ENCODE peak calls at places on chromosomes 5 and 9, in nine cellular contexts. One of them, this sample, is unnamed.

GRCh38 chr5:139668064-139668880 is 20.1 kb downstream of the CXXC5 start:
- DNase-seq in OCI-LY7: peak; percentile 56
- DNase-seq in H9: no peak
- DNase-seq in PC-3: peak; percentile 43
- DNase-seq in neuronal stem cell: no peak
- DNase-seq in fibroblast of lung: peak; percentile 42
- DNase-seq in GM23248: peak; percentile 72
- DNase-seq in SK-N-SH: peak; percentile 91
- DNase-seq in GM23338: peak; percentile 82
- DNase-seq in this sample: peak; percentile 77

GRCh38 chr9:76562511-76562911 is 103.5 kb downstream of the GCNT1 start:
- DNase-seq in OCI-LY7: no peak
- DNase-seq in H9: no peak
- DNase-seq in PC-3: peak; percentile 1
- DNase-seq in neuronal stem cell: no peak
- DNase-seq in fibroblast of lung: peak; percentile 67
- DNase-seq in GM23248: peak; percentile 90
- DNase-seq in SK-N-SH: no peak
- DNase-seq in GM23338: no peak
- DNase-seq in this sample: peak; percentile 40

GRCh38 chr5:107337281-107337680 is 333.5 kb downstream of the EFNA5 start:
- DNase-seq in OCI-LY7: no peak
- DNase-seq in H9: no peak
- DNase-seq in PC-3: peak; percentile 85
- DNase-seq in neuronal stem cell: no peak
- DNase-seq in fibroblast of lung: no peak
- DNase-seq in GM23248: peak; percentile 1
- DNase-seq in SK-N-SH: no peak
- DNase-seq in GM23338: no peak
- DNase-seq in this sample: no peak

GRCh38 chr5:151139015-151139414 is 18.6 kb downstream of the ANXA6 start:
- DNase-seq in OCI-LY7: no peak
- DNase-seq in H9: no peak
- DNase-seq in PC-3: no peak
- DNase-seq in neuronal stem cell: no peak
- DNase-seq in fibroblast of lung: no peak
- DNase-seq in GM23248: no peak
- DNase-seq in SK-N-SH: no peak
- DNase-seq in GM23338: no peak
- DNase-seq in this sample: no peak

GRCh38 chr9:92737611-92738299 is 26.9 kb downstream of the BICD2 start:
- DNase-seq in OCI-LY7: no peak
- DNase-seq in H9: no peak
- DNase-seq in PC-3: no peak
- DNase-seq in neuronal stem cell: no peak
- DNase-seq in fibroblast of lung: no peak
- DNase-seq in GM23248: no peak
- DNase-seq in SK-N-SH: no peak
- DNase-seq in GM23338: no peak
- DNase-seq in this sample: peak; percentile 78

GRCh38 chr9:108443741-108444140 is 412.0 kb downstream of the ACTL7B start:
- DNase-seq in OCI-LY7: no peak
- DNase-seq in H9: no peak
- DNase-seq in PC-3: peak; percentile 81
- DNase-seq in neuronal stem cell: no peak
- DNase-seq in fibroblast of lung: peak; percentile 47
- DNase-seq in GM23248: peak; percentile 88
- DNase-seq in SK-N-SH: no peak
- DNase-seq in GM23338: no peak
- DNase-seq in this sample: no peak

GRCh38 chr5:5645891-5646290 is 223.4 kb downstream of the ICE1 start:
- DNase-seq in OCI-LY7: no peak
- DNase-seq in H9: no peak
- DNase-seq in PC-3: peak; percentile 75
- DNase-seq in neuronal stem cell: no peak
- DNase-seq in fibroblast of lung: no peak
- DNase-seq in GM23248: no peak
- DNase-seq in SK-N-SH: no peak
- DNase-seq in GM23338: no peak
- DNase-seq in this sample: no peak

GRCh38 chr5:31361906-31362900 is 168.7 kb downstream of the CDH6 start:
- DNase-seq in OCI-LY7: no peak
- DNase-seq in H9: no peak
- DNase-seq in PC-3: no peak
- DNase-seq in neuronal stem cell: no peak
- DNase-seq in fibroblast of lung: no peak
- DNase-seq in GM23248: peak; percentile 68
- DNase-seq in SK-N-SH: no peak
- DNase-seq in GM23338: peak; percentile 72
- DNase-seq in this sample: no peak

GRCh38 chr9:23621166-23621565 is 204.9 kb downstream of the ELAVL2 start:
- DNase-seq in OCI-LY7: no peak
- DNase-seq in H9: no peak
- DNase-seq in PC-3: peak; percentile 92
- DNase-seq in neuronal stem cell: no peak
- DNase-seq in fibroblast of lung: no peak
- DNase-seq in GM23248: no peak
- DNase-seq in SK-N-SH: no peak
- DNase-seq in GM23338: no peak
- DNase-seq in this sample: no peak

GRCh38 chr5:37886207-37886905 is 46.5 kb upstream of the GDNF start:
- DNase-seq in OCI-LY7: no peak
- DNase-seq in H9: no peak
- DNase-seq in PC-3: no peak
- DNase-seq in neuronal stem cell: peak; percentile 17
- DNase-seq in fibroblast of lung: no peak
- DNase-seq in GM23248: no peak
- DNase-seq in SK-N-SH: peak; percentile 8
- DNase-seq in GM23338: no peak
- DNase-seq in this sample: no peak

GRCh38 chr9:71675129-71675856 is 93.0 kb downstream of the CEMIP2 start:
- DNase-seq in OCI-LY7: no peak
- DNase-seq in H9: no peak
- DNase-seq in PC-3: no peak
- DNase-seq in neuronal stem cell: no peak
- DNase-seq in fibroblast of lung: no peak
- DNase-seq in GM23248: no peak
- DNase-seq in SK-N-SH: no peak
- DNase-seq in GM23338: no peak
- DNase-seq in this sample: no peak

GRCh38 chr9:99626424-99626823 is 195.3 kb upstream of the NR4A3 start:
- DNase-seq in OCI-LY7: no peak
- DNase-seq in H9: no peak
- DNase-seq in PC-3: no peak
- DNase-seq in neuronal stem cell: no peak
- DNase-seq in fibroblast of lung: no peak
- DNase-seq in GM23248: no peak
- DNase-seq in SK-N-SH: no peak
- DNase-seq in GM23338: no peak
- DNase-seq in this sample: no peak

GRCh38 chr9:129352157-129352870 is 174.3 kb upstream of the IER5L start:
- DNase-seq in OCI-LY7: no peak
- DNase-seq in H9: peak; percentile 92
- DNase-seq in PC-3: no peak
- DNase-seq in neuronal stem cell: peak; percentile 80
- DNase-seq in fibroblast of lung: no peak
- DNase-seq in GM23248: no peak
- DNase-seq in SK-N-SH: peak; percentile 95
- DNase-seq in GM23338: peak; percentile 88
- DNase-seq in this sample: no peak

DNA sequence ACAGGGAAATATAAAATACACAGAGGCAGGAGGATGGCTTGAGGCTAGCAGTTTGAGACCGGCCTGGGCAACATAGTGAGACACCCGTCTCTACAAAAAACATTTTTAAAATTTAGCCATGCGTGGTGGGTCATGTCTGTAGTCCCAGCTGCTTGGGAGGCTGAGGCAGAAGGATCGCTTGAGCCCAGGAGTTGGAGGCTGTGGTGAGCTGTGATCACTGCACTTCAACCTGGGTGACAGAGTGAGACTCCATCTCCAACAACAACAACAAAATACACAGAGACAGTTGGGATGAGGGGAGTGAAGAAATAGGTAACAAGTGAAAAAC is 55.1 kb downstream of the SUSD1 start:
- DNase-seq in OCI-LY7: no peak
- DNase-seq in H9: no peak
- DNase-seq in PC-3: no peak
- DNase-seq in neuronal stem cell: no peak
- DNase-seq in fibroblast of lung: no peak
- DNase-seq in GM23248: no peak
- DNase-seq in SK-N-SH: no peak
- DNase-seq in GM23338: no peak
- DNase-seq in this sample: no peak
- H2AFZ ChIP-seq in OCI-LY7: no peak overlapping the region
- H2AFZ ChIP-seq in H9: no peak overlapping the region
- H2AFZ ChIP-seq in PC-3: no peak overlapping the region
- H2AFZ ChIP-seq in neuronal stem cell: no peak overlapping the region
- H2AFZ ChIP-seq in fibroblast of lung: no peak overlapping the region
- H2AFZ ChIP-seq in GM23248: no peak overlapping the region
- H2AFZ ChIP-seq in SK-N-SH: no peak overlapping the region
- H2AFZ ChIP-seq in GM23338: no peak overlapping the region
- H2AFZ ChIP-seq in this sample: no peak overlapping the region

DNA sequence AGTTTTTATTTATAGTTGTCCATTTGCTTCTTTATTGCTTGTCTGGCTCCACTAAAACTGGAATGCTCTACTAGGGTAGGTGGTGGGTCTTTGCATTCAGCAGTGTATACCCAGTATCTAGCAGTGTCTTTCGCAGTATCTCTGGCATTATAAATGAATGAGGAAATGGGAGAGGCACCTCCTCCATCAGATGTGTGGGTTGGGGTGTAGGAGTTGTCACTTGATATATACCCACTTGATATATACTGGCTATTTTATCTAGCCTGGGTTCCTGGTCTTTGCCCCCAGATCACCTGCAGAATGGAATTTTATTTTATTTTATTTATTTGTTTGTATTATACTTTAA is 208.5 kb downstream of the PARP8 start:
- DNase-seq in OCI-LY7: no peak
- DNase-seq in H9: no peak
- DNase-seq in PC-3: no peak
- DNase-seq in neuronal stem cell: no peak
- DNase-seq in fibroblast of lung: no peak
- DNase-seq in GM23248: no peak
- DNase-seq in SK-N-SH: no peak
- DNase-seq in GM23338: no peak
- DNase-seq in this sample: no peak
- H2AFZ ChIP-seq in OCI-LY7: peak overlapping the region; percentile 48
- H2AFZ ChIP-seq in H9: no peak overlapping the region
- H2AFZ ChIP-seq in PC-3: no peak overlapping the region
- H2AFZ ChIP-seq in neuronal stem cell: no peak overlapping the region
- H2AFZ ChIP-seq in fibroblast of lung: no peak overlapping the region
- H2AFZ ChIP-seq in GM23248: no peak overlapping the region
- H2AFZ ChIP-seq in SK-N-SH: no peak overlapping the region
- H2AFZ ChIP-seq in GM23338: no peak overlapping the region
- H2AFZ ChIP-seq in this sample: no peak overlapping the region

GRCh38 chr5:132586063-132586462 is 29.3 kb downstream of the RAD50 start:
- DNase-seq in OCI-LY7: no peak
- DNase-seq in H9: no peak
- DNase-seq in PC-3: no peak
- DNase-seq in neuronal stem cell: no peak
- DNase-seq in fibroblast of lung: no peak
- DNase-seq in GM23248: no peak
- DNase-seq in SK-N-SH: no peak
- DNase-seq in GM23338: no peak
- DNase-seq in this sample: no peak

GRCh38 chr5:132592521-132592920 is 35.7 kb downstream of the RAD50 start:
- DNase-seq in OCI-LY7: no peak
- DNase-seq in H9: no peak
- DNase-seq in PC-3: no peak
- DNase-seq in neuronal stem cell: no peak
- DNase-seq in fibroblast of lung: no peak
- DNase-seq in GM23248: no peak
- DNase-seq in SK-N-SH: no peak
- DNase-seq in GM23338: peak; percentile 4
- DNase-seq in this sample: no peak

GRCh38 chr5:132591140-132591539 is 34.4 kb downstream of the RAD50 start:
- DNase-seq in OCI-LY7: no peak
- DNase-seq in H9: no peak
- DNase-seq in PC-3: peak; percentile 33
- DNase-seq in neuronal stem cell: no peak
- DNase-seq in fibroblast of lung: peak; percentile 33
- DNase-seq in GM23248: peak; percentile 19
- DNase-seq in SK-N-SH: peak; percentile 4
- DNase-seq in GM23338: no peak
- DNase-seq in this sample: no peak

GRCh38 chr5:132594170-132594569 is 37.4 kb downstream of the RAD50 start:
- DNase-seq in OCI-LY7: no peak
- DNase-seq in H9: no peak
- DNase-seq in PC-3: no peak
- DNase-seq in neuronal stem cell: no peak
- DNase-seq in fibroblast of lung: no peak
- DNase-seq in GM23248: no peak
- DNase-seq in SK-N-SH: no peak
- DNase-seq in GM23338: no peak
- DNase-seq in this sample: no peak

GRCh38 chr5:132589467-132589866 is 32.7 kb downstream of the RAD50 start:
- DNase-seq in OCI-LY7: no peak
- DNase-seq in H9: no peak
- DNase-seq in PC-3: no peak
- DNase-seq in neuronal stem cell: no peak
- DNase-seq in fibroblast of lung: no peak
- DNase-seq in GM23248: no peak
- DNase-seq in SK-N-SH: no peak
- DNase-seq in GM23338: no peak
- DNase-seq in this sample: no peak
- H2AFZ ChIP-seq in OCI-LY7: no peak overlapping the region
- H2AFZ ChIP-seq in H9: no peak overlapping the region
- H2AFZ ChIP-seq in PC-3: no peak overlapping the region
- H2AFZ ChIP-seq in neuronal stem cell: no peak overlapping the region
- H2AFZ ChIP-seq in fibroblast of lung: no peak overlapping the region
- H2AFZ ChIP-seq in GM23248: no peak overlapping the region
- H2AFZ ChIP-seq in SK-N-SH: no peak overlapping the region
- H2AFZ ChIP-seq in GM23338: no peak overlapping the region
- H2AFZ ChIP-seq in this sample: no peak overlapping the region

GRCh38 chr5:981466-981865 is 27.1 kb upstream of the NKD2 start:
- DNase-seq in OCI-LY7: no peak
- DNase-seq in H9: peak; percentile 34
- DNase-seq in PC-3: no peak
- DNase-seq in neuronal stem cell: no peak
- DNase-seq in fibroblast of lung: no peak
- DNase-seq in GM23248: no peak
- DNase-seq in SK-N-SH: no peak
- DNase-seq in GM23338: peak; percentile 41
- DNase-seq in this sample: no peak

GRCh38 chr5:980941-981340 is 27.7 kb upstream of the NKD2 start:
- DNase-seq in OCI-LY7: no peak
- DNase-seq in H9: no peak
- DNase-seq in PC-3: no peak
- DNase-seq in neuronal stem cell: no peak
- DNase-seq in fibroblast of lung: no peak
- DNase-seq in GM23248: peak; percentile 53
- DNase-seq in SK-N-SH: no peak
- DNase-seq in GM23338: no peak
- DNase-seq in this sample: no peak

GRCh38 chr5:978693-979092 is 29.9 kb upstream of the NKD2 start:
- DNase-seq in OCI-LY7: no peak
- DNase-seq in H9: no peak
- DNase-seq in PC-3: no peak
- DNase-seq in neuronal stem cell: no peak
- DNase-seq in fibroblast of lung: no peak
- DNase-seq in GM23248: no peak
- DNase-seq in SK-N-SH: no peak
- DNase-seq in GM23338: no peak
- DNase-seq in this sample: no peak

GRCh38 chr5:979100-979817 is 29.3 kb upstream of the NKD2 start:
- DNase-seq in OCI-LY7: no peak
- DNase-seq in H9: no peak
- DNase-seq in PC-3: no peak
- DNase-seq in neuronal stem cell: no peak
- DNase-seq in fibroblast of lung: no peak
- DNase-seq in GM23248: no peak
- DNase-seq in SK-N-SH: no peak
- DNase-seq in GM23338: no peak
- DNase-seq in this sample: no peak

GRCh38 chr5:980001-980588 is 28.5 kb upstream of the NKD2 start:
- DNase-seq in OCI-LY7: no peak
- DNase-seq in H9: peak; percentile 26
- DNase-seq in PC-3: no peak
- DNase-seq in neuronal stem cell: peak; percentile 37
- DNase-seq in fibroblast of lung: no peak
- DNase-seq in GM23248: peak; percentile 55
- DNase-seq in SK-N-SH: peak; percentile 40
- DNase-seq in GM23338: no peak
- DNase-seq in this sample: no peak
- H2AFZ ChIP-seq in OCI-LY7: no peak overlapping the region
- H2AFZ ChIP-seq in H9: no peak overlapping the region
- H2AFZ ChIP-seq in PC-3: no peak overlapping the region
- H2AFZ ChIP-seq in neuronal stem cell: peak overlapping the region; percentile 76
- H2AFZ ChIP-seq in fibroblast of lung: no peak overlapping the region
- H2AFZ ChIP-seq in GM23248: peak overlapping the region; percentile 62
- H2AFZ ChIP-seq in SK-N-SH: no peak overlapping the region
- H2AFZ ChIP-seq in GM23338: no peak overlapping the region
- H2AFZ ChIP-seq in this sample: no peak overlapping the region